ENCODE peak calls at places on chromosomes 4 and X, in four cellular contexts. D, L, H and A are unnamed samples.

GRCh38 chrX:30153881-30154260 is 61.5 kb upstream of the MAGEB2 start:
- DNase-seq in D (no peak), L (no peak), H (no peak), A (no peak)

GRCh38 chrX:1507511-1508463 is 29.2 kb downstream of the P2RY8 start:
- DNase-seq in D (no peak), L (no peak), H (no peak), A (peak)

GRCh38 chr4:25859429-25860148 is 3.2 kb downstream of the SEL1L3 start:
- DNase-seq in D (no peak), L (peak), H (no peak), A (no peak)

GRCh38 chr4:52251864-52252263 is 200.8 kb downstream of the SPATA18 start:
- DNase-seq in D (no peak), L (no peak), H (no peak), A (no peak)

GRCh38 chrX:101736651-101737050 is 77.0 kb upstream of the ARMCX2 start:
- DNase-seq in D (no peak), L (no peak), H (no peak), A (no peak)

GRCh38 chr4:103948244-103949018 is 228.6 kb upstream of the TACR3 start:
- DNase-seq in D (peak), L (no peak), H (no peak), A (no peak)

GRCh38 chr4:158810487-158811215 is 41.8 kb downstream of the FNIP2 start:
- DNase-seq in D (no peak), L (peak), H (peak), A (no peak)

GRCh38 chr4:160175064-160175643 is 1072.3 kb downstream of the RAPGEF2 start:
- DNase-seq in D (peak), L (no peak), H (no peak), A (no peak)

GRCh38 chrX:122565952-122566351 is 618.1 kb upstream of the GRIA3 start:
- DNase-seq in D (no peak), L (peak), H (no peak), A (no peak)

GRCh38 chr4:956531-957230 is 16.7 kb downstream of the DGKQ start:
- DNase-seq in D (peak), L (no peak), H (no peak), A (no peak)

GRCh38 chr4:69759189-69759604 is 1.2 kb downstream of the SULT1B1 start:
- DNase-seq in D (no peak), L (no peak), H (no peak), A (no peak)

GRCh38 chr4:40550900-40551546 is 78.6 kb downstream of the RBM47 start:
- DNase-seq in D (no peak), L (peak), H (no peak), A (no peak)
- TF ChIP-seq CTCF in D (peak), L (peak), H (peak), A (no peak)

GRCh38 chr4:183249854-183250253 is 70.2 kb downstream of the CLDN22 start:
- DNase-seq in D (no peak), L (peak), H (no peak), A (no peak)
- TF ChIP-seq CTCF in D (peak), L (peak), H (no peak), A (no peak)

DNA sequence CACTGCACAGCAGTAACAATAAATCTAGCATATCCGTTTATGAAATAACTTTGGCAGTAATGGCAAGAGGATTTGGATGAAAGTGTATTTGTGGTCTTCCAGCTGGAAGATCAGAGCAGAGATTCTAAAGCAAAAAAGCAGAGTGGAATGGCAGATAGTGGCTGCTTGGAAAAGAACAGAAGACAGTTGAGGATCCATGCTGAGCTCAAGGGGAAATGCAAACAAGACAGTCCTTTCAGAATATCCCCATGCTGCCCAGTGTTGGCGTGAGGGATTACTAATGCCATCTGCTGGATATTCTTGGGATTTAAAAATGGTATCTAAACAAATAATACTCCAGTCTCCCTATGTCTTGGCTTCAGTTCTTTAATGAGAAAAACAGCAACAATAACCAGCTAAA is 629.1 kb upstream of the ATOH1 start:
- DNase-seq in D (peak), L (peak), H (no peak), A (no peak)
- TF ChIP-seq CTCF in D (peak), L (peak), H (no peak), A (no peak)

DNA sequence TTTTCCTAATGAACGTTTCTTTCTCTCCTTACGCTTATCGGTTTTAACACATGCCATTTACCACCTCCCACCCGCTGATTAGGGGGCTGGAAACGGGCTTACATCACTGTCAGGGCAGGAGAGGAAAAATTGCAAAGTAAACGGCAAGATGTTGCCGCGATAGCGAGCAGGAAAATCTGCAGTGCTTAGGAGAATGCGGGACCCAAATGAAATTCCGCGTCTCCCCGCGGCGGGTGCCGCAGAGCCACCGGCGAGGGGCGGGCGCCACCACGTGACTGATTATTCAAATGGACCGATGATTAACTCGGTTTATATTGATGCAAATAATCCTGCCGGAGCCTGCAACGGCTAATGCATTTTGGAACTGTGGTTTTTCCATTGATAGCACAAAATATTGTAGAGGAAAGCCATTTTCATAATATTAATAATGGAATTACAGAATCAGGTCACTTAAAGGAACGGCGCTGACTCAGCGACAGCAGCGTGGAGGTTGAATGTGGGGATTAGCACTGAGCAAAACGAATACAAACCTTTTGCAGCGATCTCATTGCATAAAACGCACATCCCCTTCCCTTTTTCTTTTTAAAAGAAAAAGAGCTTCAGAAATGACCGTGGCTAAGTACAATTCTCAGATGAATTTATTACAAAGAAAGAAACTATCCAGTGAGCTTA is 224.2 kb downstream of the STIM2 start:
- DNase-seq in D (peak), L (peak), H (peak), A (no peak)
- TF ChIP-seq CTCF in D (peak), L (no peak), H (no peak), A (no peak)

GRCh38 chr4:13910556-13910955 is 283.0 kb upstream of the BOD1L1 start:
- DNase-seq in D (no peak), L (no peak), H (no peak), A (no peak)

GRCh38 chr4:13906727-13907126 is 279.2 kb upstream of the BOD1L1 start:
- DNase-seq in D (no peak), L (no peak), H (no peak), A (no peak)

GRCh38 chr4:13911256-13911655 is 283.7 kb upstream of the BOD1L1 start:
- DNase-seq in D (no peak), L (no peak), H (no peak), A (no peak)

GRCh38 chr4:13907255-13907751 is 279.8 kb upstream of the BOD1L1 start:
- DNase-seq in D (no peak), L (peak), H (no peak), A (no peak)

DNA sequence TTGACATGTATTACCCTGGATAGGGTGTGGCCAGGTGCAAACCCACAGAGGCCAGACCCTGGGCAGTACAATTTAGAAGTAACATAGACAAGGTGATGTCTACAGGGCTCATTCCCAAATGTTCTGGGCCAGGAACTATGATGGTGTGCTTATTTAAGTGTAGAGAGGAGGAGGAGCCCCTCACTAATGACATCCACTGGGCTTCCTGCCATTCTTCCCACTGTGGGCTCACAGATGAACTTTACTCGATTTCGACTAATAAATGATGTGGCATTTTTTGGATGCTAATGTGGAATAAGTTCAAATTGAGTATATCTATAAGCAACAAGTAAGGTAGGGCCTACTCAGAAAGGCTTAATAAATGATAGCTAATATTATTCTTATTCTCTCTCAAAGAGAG is 280.9 kb upstream of the BOD1L1 start:
- DNase-seq in D (no peak), L (peak), H (no peak), A (no peak)
- TF ChIP-seq CTCF in D (no peak), L (no peak), H (no peak), A (no peak)

GRCh38 chr4:170988446-170988845 is 824.8 kb upstream of the GALNTL6 start:
- DNase-seq in D (no peak), L (no peak), H (no peak), A (no peak)

DNA sequence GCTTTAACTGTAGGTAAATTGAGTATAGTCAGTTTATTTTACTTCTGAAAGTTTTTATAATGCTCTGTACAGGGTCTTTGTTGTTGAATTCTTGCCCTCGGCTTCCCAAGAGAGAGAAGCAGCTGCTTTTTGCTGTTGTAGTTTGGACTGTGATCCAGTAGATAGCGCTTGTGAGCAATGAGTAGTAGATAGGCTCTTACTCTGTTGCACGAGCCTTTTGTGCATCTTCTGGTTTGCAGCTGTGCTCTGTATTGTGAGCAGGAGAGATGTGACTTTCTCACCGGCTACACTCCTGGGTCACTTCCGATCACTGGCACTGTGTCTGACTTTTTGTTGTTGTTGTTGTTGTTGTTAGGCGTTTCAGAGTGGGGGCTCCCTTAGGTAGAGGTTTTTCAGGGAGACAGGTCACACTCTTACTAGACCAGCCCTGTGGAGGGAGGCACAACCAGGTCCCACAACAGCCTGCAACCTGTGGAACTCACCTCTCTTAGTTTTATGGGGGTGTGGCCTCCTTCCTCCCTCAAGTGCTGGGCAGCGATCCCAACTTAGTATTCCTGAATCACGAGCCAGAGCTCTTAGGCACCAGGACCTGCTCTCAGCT is 822.1 kb upstream of the GALNTL6 start:
- DNase-seq in D (peak), L (no peak), H (no peak), A (no peak)
- TF ChIP-seq CTCF in D (peak), L (no peak), H (no peak), A (no peak)

DNA sequence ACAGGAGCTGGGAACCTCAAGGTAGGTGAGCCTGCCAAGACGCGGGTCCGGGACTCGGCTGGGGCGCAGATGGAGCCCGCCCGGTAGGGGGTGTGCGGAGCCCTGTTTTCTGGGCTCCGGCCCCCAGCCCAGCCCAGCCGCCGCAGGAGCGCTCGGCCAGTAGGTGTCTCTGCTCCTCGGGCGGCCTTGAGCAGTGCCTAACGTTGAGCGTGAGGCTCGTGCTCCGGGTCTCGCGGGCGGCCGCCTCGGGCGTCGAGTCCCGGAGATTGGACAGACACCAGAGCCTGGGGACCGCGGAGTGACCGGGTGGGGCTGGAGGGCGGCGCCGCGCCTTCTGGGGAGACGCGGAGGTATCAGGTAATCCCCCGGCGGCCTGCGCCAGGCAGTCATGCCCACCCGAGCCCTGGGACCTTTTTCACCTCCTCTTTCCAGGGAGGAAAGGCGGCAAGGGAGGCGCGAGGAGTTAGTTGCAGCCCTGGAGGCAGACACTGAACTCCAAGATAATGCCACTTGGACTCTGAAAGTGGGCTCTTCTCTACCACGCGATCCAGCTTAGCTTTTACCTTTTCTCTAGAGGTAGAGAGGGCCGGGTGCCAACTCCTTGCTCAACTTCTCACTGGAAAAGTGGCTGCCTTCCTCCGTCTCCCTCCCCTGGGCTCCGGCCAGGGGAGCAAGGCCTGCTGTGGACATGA is 14.5 kb upstream of the FGG start:
- DNase-seq in D (peak), L (peak), H (peak), A (peak)
- TF ChIP-seq CTCF in D (peak), L (peak), H (peak), A (no peak)

DNA sequence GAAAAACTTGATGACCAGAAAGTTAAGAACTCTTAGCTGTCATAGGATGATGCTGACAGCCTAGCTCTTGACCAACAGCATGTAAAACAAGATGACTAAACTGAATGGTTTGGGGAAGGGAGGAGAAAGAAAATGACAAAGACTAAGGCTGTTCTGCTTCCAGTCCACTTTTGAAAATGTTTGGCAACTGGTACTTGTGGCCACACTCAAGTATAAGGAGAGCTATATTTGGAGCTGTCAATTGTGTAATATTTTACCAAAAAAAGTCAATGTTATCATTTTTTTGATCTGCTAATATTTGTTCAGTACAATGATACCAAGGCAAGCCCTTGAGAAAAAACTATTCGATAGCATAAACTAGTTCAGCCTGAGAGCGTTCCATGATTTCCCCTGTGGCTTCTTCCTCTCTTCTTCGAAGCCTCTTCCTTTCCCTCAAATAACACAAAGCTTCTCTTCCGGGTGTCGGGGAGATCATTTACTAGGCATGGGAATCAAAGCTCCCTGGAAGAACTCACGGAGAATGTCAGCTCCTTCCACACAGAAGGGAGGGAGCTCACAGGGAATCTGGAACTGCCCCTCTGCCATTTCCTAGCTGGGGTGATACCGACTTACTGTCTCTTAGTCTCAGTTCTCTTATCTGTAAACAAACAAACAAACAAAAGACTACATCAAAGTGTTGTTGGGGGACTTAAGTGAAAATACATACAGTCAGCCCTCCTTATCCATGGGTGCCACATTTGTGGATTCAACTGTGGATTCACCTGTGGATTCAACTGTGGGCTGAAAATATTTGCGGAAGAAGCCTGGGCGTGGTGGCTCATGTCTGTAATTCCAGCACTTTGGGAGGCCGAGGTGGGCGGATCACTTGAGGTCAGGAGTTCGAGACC is 82.6 kb downstream of the SCD5 start:
- DNase-seq in D (peak), L (peak), H (no peak), A (no peak)
- TF ChIP-seq CTCF in D (no peak), L (no peak), H (no peak), A (no peak)

GRCh38 chrX:155179343-155179997 is 36.8 kb upstream of the VBP1 start:
- DNase-seq in D (no peak), L (peak), H (no peak), A (no peak)
- TF ChIP-seq CTCF in D (peak), L (peak), H (no peak), A (no peak)

GRCh38 chr4:174716986-174717770 is 111.9 kb downstream of the GLRA3 start:
- DNase-seq in D (no peak), L (no peak), H (no peak), A (no peak)

GRCh38 chr4:174713181-174713580 is 115.9 kb downstream of the GLRA3 start:
- DNase-seq in D (no peak), L (no peak), H (no peak), A (no peak)

GRCh38 chr4:174717788-174718187 is 111.3 kb downstream of the GLRA3 start:
- DNase-seq in D (no peak), L (no peak), H (no peak), A (no peak)

GRCh38 chr4:174713821-174714220 is 115.2 kb downstream of the GLRA3 start:
- DNase-seq in D (no peak), L (peak), H (no peak), A (no peak)

GRCh38 chr4:174714393-174715211 is 114.4 kb downstream of the GLRA3 start:
- DNase-seq in D (peak), L (peak), H (no peak), A (no peak)
- TF ChIP-seq CTCF in D (peak), L (peak), H (no peak), A (no peak)